ENCODE peak calls at places on chromosomes 4 and X, in seven cellular contexts. One of them, this sample, is unnamed.

GRCh38 chrX:103356023-103356798 is at the start of gene TCEAL9:
- DNase-seq in tibial nerve: peak
- DNase-seq in colonic mucosa: peak
- DNase-seq in omental fat pad: no peak
- DNase-seq in PC-3: peak
- DNase-seq in AG04449: no peak
- DNase-seq in HFF-Myc: no peak
- DNase-seq in this sample: peak

GRCh38 chrX:45806410-45807121 is 605.9 kb upstream of the DIPK2B start:
- DNase-seq in AG04449: peak
- DNase-seq in colonic mucosa: no peak
- DNase-seq in tibial nerve: no peak
- DNase-seq in PC-3: no peak
- DNase-seq in omental fat pad: no peak
- DNase-seq in HFF-Myc: peak
- DNase-seq in this sample: peak

GRCh38 chrX:115892056-115892708 is 278.4 kb upstream of the AGTR2 start:
- DNase-seq in tibial nerve: no peak
- DNase-seq in AG04449: no peak
- DNase-seq in HFF-Myc: no peak
- DNase-seq in omental fat pad: no peak
- DNase-seq in colonic mucosa: peak
- DNase-seq in PC-3: peak
- DNase-seq in this sample: no peak

GRCh38 chr4:67109276-67109675 is 436.0 kb downstream of the CENPC start:
- DNase-seq in AG04449: no peak
- DNase-seq in omental fat pad: no peak
- DNase-seq in PC-3: no peak
- DNase-seq in tibial nerve: no peak
- DNase-seq in HFF-Myc: no peak
- DNase-seq in colonic mucosa: no peak
- DNase-seq in this sample: no peak

GRCh38 chrX:110135618-110136017 is 132.7 kb downstream of the TMEM164 start:
- DNase-seq in AG04449: no peak
- DNase-seq in omental fat pad: no peak
- DNase-seq in tibial nerve: no peak
- DNase-seq in PC-3: no peak
- DNase-seq in colonic mucosa: no peak
- DNase-seq in HFF-Myc: no peak
- DNase-seq in this sample: no peak

GRCh38 chrX:17459596-17459995 is 84.6 kb downstream of the NHS start:
- DNase-seq in omental fat pad: no peak
- DNase-seq in tibial nerve: no peak
- DNase-seq in colonic mucosa: no peak
- DNase-seq in HFF-Myc: no peak
- DNase-seq in PC-3: no peak
- DNase-seq in AG04449: no peak
- DNase-seq in this sample: no peak

GRCh38 chr4:147822128-147822527 is 90.2 kb downstream of the ARHGAP10 start:
- DNase-seq in omental fat pad: peak
- DNase-seq in HFF-Myc: no peak
- DNase-seq in colonic mucosa: peak
- DNase-seq in AG04449: no peak
- DNase-seq in tibial nerve: peak
- DNase-seq in PC-3: no peak
- DNase-seq in this sample: no peak

GRCh38 chrX:110665636-110666035 is 130.0 kb downstream of the CHRDL1 start:
- DNase-seq in HFF-Myc: peak
- DNase-seq in tibial nerve: no peak
- DNase-seq in colonic mucosa: peak
- DNase-seq in PC-3: peak
- DNase-seq in AG04449: no peak
- DNase-seq in omental fat pad: no peak
- DNase-seq in this sample: peak

GRCh38 chrX:112521658-112522057 is 158.1 kb downstream of the LHFPL1 start:
- DNase-seq in tibial nerve: no peak
- DNase-seq in colonic mucosa: no peak
- DNase-seq in PC-3: no peak
- DNase-seq in AG04449: no peak
- DNase-seq in omental fat pad: no peak
- DNase-seq in HFF-Myc: no peak
- DNase-seq in this sample: no peak

GRCh38 chrX:13471269-13471668 is 98.1 kb upstream of the EGFL6 start:
- DNase-seq in colonic mucosa: no peak
- DNase-seq in AG04449: no peak
- DNase-seq in PC-3: no peak
- DNase-seq in tibial nerve: no peak
- DNase-seq in HFF-Myc: no peak
- DNase-seq in omental fat pad: no peak
- DNase-seq in this sample: no peak

GRCh38 chrX:672931-673330 is 42.3 kb downstream of the SHOX start:
- DNase-seq in tibial nerve: no peak
- DNase-seq in AG04449: no peak
- DNase-seq in PC-3: peak
- DNase-seq in colonic mucosa: no peak
- DNase-seq in omental fat pad: no peak
- DNase-seq in HFF-Myc: no peak
- DNase-seq in this sample: no peak

GRCh38 chr4:14313757-14314156 is 686.2 kb upstream of the BOD1L1 start:
- DNase-seq in HFF-Myc: no peak
- DNase-seq in PC-3: no peak
- DNase-seq in AG04449: no peak
- DNase-seq in tibial nerve: no peak
- DNase-seq in colonic mucosa: no peak
- DNase-seq in omental fat pad: no peak
- DNase-seq in this sample: no peak

GRCh38 chr4:14309429-14309828 is 681.9 kb upstream of the BOD1L1 start:
- DNase-seq in HFF-Myc: no peak
- DNase-seq in colonic mucosa: no peak
- DNase-seq in AG04449: no peak
- DNase-seq in omental fat pad: no peak
- DNase-seq in PC-3: no peak
- DNase-seq in tibial nerve: no peak
- DNase-seq in this sample: no peak

DNA sequence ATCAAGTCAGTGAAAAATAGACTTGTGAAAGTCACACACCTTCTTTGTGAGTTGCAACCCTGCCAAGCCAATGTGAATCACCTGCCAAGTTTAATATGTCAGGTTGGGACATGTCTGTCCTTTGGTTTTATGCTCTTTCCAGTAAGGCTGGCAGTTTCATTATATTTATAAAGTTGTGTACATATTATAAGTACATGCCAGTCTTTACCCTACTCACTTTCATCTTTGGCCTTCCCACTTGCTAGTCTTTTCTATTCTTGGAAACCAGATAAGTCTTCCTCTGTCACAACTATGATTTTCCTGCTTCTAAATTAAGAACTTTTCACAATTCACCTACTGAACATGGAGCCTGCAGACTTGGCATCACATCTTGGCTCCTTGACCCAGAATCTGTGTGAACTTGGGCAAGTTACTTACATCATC is 680.7 kb upstream of the BOD1L1 start:
- DNase-seq in tibial nerve: no peak
- DNase-seq in HFF-Myc: no peak
- DNase-seq in PC-3: peak
- DNase-seq in AG04449: no peak
- DNase-seq in colonic mucosa: no peak
- DNase-seq in omental fat pad: no peak
- DNase-seq in this sample: no peak
- TF ChIP-seq CTCF in tibial nerve: no peak
- TF ChIP-seq CTCF in HFF-Myc: no peak
- TF ChIP-seq CTCF in PC-3: no peak
- TF ChIP-seq CTCF in AG04449: no peak
- TF ChIP-seq CTCF in colonic mucosa: no peak
- TF ChIP-seq CTCF in omental fat pad: no peak
- TF ChIP-seq CTCF in this sample: no peak

GRCh38 chrX:131783555-131784338 is 239.4 kb upstream of the STK26 start:
- DNase-seq in HFF-Myc: no peak
- DNase-seq in AG04449: no peak
- DNase-seq in omental fat pad: peak
- DNase-seq in PC-3: peak
- DNase-seq in tibial nerve: no peak
- DNase-seq in colonic mucosa: peak
- DNase-seq in this sample: no peak
- TF ChIP-seq CTCF in HFF-Myc: no peak
- TF ChIP-seq CTCF in AG04449: no peak
- TF ChIP-seq CTCF in omental fat pad: no peak
- TF ChIP-seq CTCF in PC-3: peak
- TF ChIP-seq CTCF in tibial nerve: peak
- TF ChIP-seq CTCF in colonic mucosa: peak
- TF ChIP-seq CTCF in this sample: no peak

GRCh38 chrX:27619975-27620374 is 29.8 kb downstream of the DCAF8L2 start:
- DNase-seq in PC-3: peak
- DNase-seq in AG04449: no peak
- DNase-seq in omental fat pad: no peak
- DNase-seq in HFF-Myc: no peak
- DNase-seq in colonic mucosa: no peak
- DNase-seq in tibial nerve: no peak
- DNase-seq in this sample: no peak
- TF ChIP-seq CTCF in PC-3: peak
- TF ChIP-seq CTCF in AG04449: no peak
- TF ChIP-seq CTCF in omental fat pad: no peak
- TF ChIP-seq CTCF in HFF-Myc: no peak
- TF ChIP-seq CTCF in colonic mucosa: peak
- TF ChIP-seq CTCF in tibial nerve: peak
- TF ChIP-seq CTCF in this sample: no peak

GRCh38 chrX:68808686-68809357 is 20.0 kb upstream of the EFNB1 start:
- DNase-seq in colonic mucosa: no peak
- DNase-seq in omental fat pad: no peak
- DNase-seq in AG04449: no peak
- DNase-seq in PC-3: peak
- DNase-seq in tibial nerve: no peak
- DNase-seq in HFF-Myc: no peak
- DNase-seq in this sample: no peak
- TF ChIP-seq CTCF in colonic mucosa: peak
- TF ChIP-seq CTCF in omental fat pad: no peak
- TF ChIP-seq CTCF in AG04449: peak
- TF ChIP-seq CTCF in PC-3: peak
- TF ChIP-seq CTCF in tibial nerve: peak
- TF ChIP-seq CTCF in HFF-Myc: no peak
- TF ChIP-seq CTCF in this sample: no peak

GRCh38 chr4:101793397-101793796 is 2.9 kb downstream of the BANK1 start:
- DNase-seq in omental fat pad: no peak
- DNase-seq in tibial nerve: no peak
- DNase-seq in AG04449: no peak
- DNase-seq in PC-3: no peak
- DNase-seq in HFF-Myc: no peak
- DNase-seq in colonic mucosa: no peak
- DNase-seq in this sample: no peak

GRCh38 chr4:101792056-101792575 is 1.6 kb downstream of the BANK1 start:
- DNase-seq in tibial nerve: no peak
- DNase-seq in HFF-Myc: no peak
- DNase-seq in PC-3: peak
- DNase-seq in omental fat pad: no peak
- DNase-seq in AG04449: no peak
- DNase-seq in colonic mucosa: no peak
- DNase-seq in this sample: no peak

GRCh38 chr4:101791189-101791572 is 651 bp downstream of the BANK1 start:
- DNase-seq in AG04449: no peak
- DNase-seq in PC-3: peak
- DNase-seq in tibial nerve: no peak
- DNase-seq in colonic mucosa: no peak
- DNase-seq in omental fat pad: no peak
- DNase-seq in HFF-Myc: no peak
- DNase-seq in this sample: no peak

GRCh38 chr4:101787917-101788316 is 2.6 kb upstream of the BANK1 start:
- DNase-seq in PC-3: no peak
- DNase-seq in tibial nerve: no peak
- DNase-seq in HFF-Myc: no peak
- DNase-seq in AG04449: no peak
- DNase-seq in colonic mucosa: no peak
- DNase-seq in omental fat pad: no peak
- DNase-seq in this sample: no peak

GRCh38 chr4:101790521-101791188 is at the start of gene BANK1:
- DNase-seq in omental fat pad: no peak
- DNase-seq in PC-3: peak
- DNase-seq in tibial nerve: no peak
- DNase-seq in AG04449: no peak
- DNase-seq in HFF-Myc: no peak
- DNase-seq in colonic mucosa: peak
- DNase-seq in this sample: peak
- TF ChIP-seq CTCF in omental fat pad: no peak
- TF ChIP-seq CTCF in PC-3: peak
- TF ChIP-seq CTCF in tibial nerve: peak
- TF ChIP-seq CTCF in AG04449: peak
- TF ChIP-seq CTCF in HFF-Myc: peak
- TF ChIP-seq CTCF in colonic mucosa: no peak
- TF ChIP-seq CTCF in this sample: no peak

GRCh38 chr4:164538061-164538460 is 215.9 kb upstream of the SMIM31 start:
- DNase-seq in PC-3: no peak
- DNase-seq in tibial nerve: no peak
- DNase-seq in colonic mucosa: no peak
- DNase-seq in AG04449: no peak
- DNase-seq in HFF-Myc: no peak
- DNase-seq in omental fat pad: no peak
- DNase-seq in this sample: no peak

GRCh38 chr4:164531336-164531735 is 222.6 kb upstream of the SMIM31 start:
- DNase-seq in colonic mucosa: no peak
- DNase-seq in omental fat pad: no peak
- DNase-seq in HFF-Myc: no peak
- DNase-seq in PC-3: peak
- DNase-seq in AG04449: no peak
- DNase-seq in tibial nerve: no peak
- DNase-seq in this sample: no peak

GRCh38 chr4:164542431-164542830 is 211.5 kb upstream of the SMIM31 start:
- DNase-seq in tibial nerve: no peak
- DNase-seq in colonic mucosa: no peak
- DNase-seq in HFF-Myc: no peak
- DNase-seq in AG04449: no peak
- DNase-seq in omental fat pad: no peak
- DNase-seq in PC-3: no peak
- DNase-seq in this sample: no peak

GRCh38 chr4:164540987-164541386 is 212.9 kb upstream of the SMIM31 start:
- DNase-seq in tibial nerve: no peak
- DNase-seq in PC-3: no peak
- DNase-seq in HFF-Myc: no peak
- DNase-seq in colonic mucosa: no peak
- DNase-seq in omental fat pad: no peak
- DNase-seq in AG04449: no peak
- DNase-seq in this sample: no peak

DNA sequence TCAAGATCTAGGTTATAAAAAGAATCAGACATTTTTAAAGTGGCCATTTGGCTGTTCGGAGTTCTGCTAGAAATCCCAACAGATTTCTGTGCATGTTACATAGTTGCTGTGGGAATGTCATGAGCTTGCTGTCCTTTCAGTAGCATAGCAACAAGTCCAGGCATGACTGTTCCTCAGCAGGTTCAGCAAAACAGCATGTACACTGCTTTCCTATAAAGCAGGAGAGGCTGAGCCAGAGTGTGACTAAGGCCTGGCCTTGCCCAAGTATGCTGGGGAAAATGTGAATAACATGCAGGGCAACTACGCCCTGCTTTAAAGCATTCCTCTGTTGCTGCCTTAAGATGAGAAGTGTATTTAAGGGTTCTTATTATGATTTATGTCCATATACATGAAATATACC is 217.1 kb upstream of the SMIM31 start:
- DNase-seq in HFF-Myc: no peak
- DNase-seq in colonic mucosa: no peak
- DNase-seq in PC-3: peak
- DNase-seq in omental fat pad: no peak
- DNase-seq in tibial nerve: no peak
- DNase-seq in AG04449: no peak
- DNase-seq in this sample: no peak
- TF ChIP-seq CTCF in HFF-Myc: no peak
- TF ChIP-seq CTCF in colonic mucosa: no peak
- TF ChIP-seq CTCF in PC-3: no peak
- TF ChIP-seq CTCF in omental fat pad: no peak
- TF ChIP-seq CTCF in tibial nerve: no peak
- TF ChIP-seq CTCF in AG04449: no peak
- TF ChIP-seq CTCF in this sample: no peak

GRCh38 chr4:160175064-160175643 is 1072.3 kb downstream of the RAPGEF2 start:
- DNase-seq in AG04449: no peak
- DNase-seq in omental fat pad: no peak
- DNase-seq in PC-3: peak
- DNase-seq in HFF-Myc: no peak
- DNase-seq in colonic mucosa: no peak
- DNase-seq in tibial nerve: no peak
- DNase-seq in this sample: no peak
- TF ChIP-seq CTCF in AG04449: no peak
- TF ChIP-seq CTCF in omental fat pad: no peak
- TF ChIP-seq CTCF in PC-3: peak
- TF ChIP-seq CTCF in HFF-Myc: no peak
- TF ChIP-seq CTCF in colonic mucosa: no peak
- TF ChIP-seq CTCF in tibial nerve: no peak
- TF ChIP-seq CTCF in this sample: no peak

This sample was measured in activated CD8-positive, alpha-beta T cell treated with anti-CD3 and anti-CD28 coated beads for 36 hours.